ENCODE peak calls at places on chromosomes 13 and 19, in ten cellular contexts. J is CD4-positive, CD25-positive, alpha-beta regulatory T cell; R is mammary epithelial cell; I is CD8-positive, alpha-beta memory T cell; N is fibroblast of lung; F is naive thymus-derived CD4-positive, alpha-beta T cell; X is IMR-90; E is adipocyte; W is heart right ventricle; V is H1. C is an unnamed sample. For H3K27me3, the result is how much of the 10 kb centered on the place peaks cover.

GRCh38 chr13:81171065-81171647 is 830.2 kb upstream of the SPRY2 start:
- DNase-seq in J (no peak), V (no peak), X (no peak), I (no peak), F (no peak), E (peak), N (peak), R (peak), W (no peak), C (no peak)

GRCh38 chr19:46409146-46409545 is 4.2 kb downstream of the CCDC8 start:
- DNase-seq in I (no peak), J (no peak), R (no peak), W (no peak), E (no peak), X (no peak), N (no peak), F (no peak), V (no peak), C (no peak)

GRCh38 chr19:45558399-45558878 is 26.2 kb downstream of the OPA3 start:
- DNase-seq in N (peak), E (peak), J (peak), R (peak), V (no peak), F (peak), W (no peak), I (peak), X (peak), C (peak)

GRCh38 chr13:113747291-113747833 is 11.7 kb upstream of the TMEM255B start:
- DNase-seq in J (no peak), E (no peak), W (no peak), X (no peak), N (no peak), V (no peak), R (no peak), F (no peak), I (no peak), C (no peak)

GRCh38 chr19:16969127-16969526 is 57.5 kb downstream of the CPAMD8 start:
- DNase-seq in J (no peak), N (no peak), R (peak), I (no peak), V (no peak), X (no peak), W (no peak), E (no peak), F (no peak), C (no peak)

GRCh38 chr13:45092668-45093067 is 27.6 kb upstream of the GTF2F2 start:
- DNase-seq in V (no peak), E (peak), R (peak), X (no peak), I (no peak), J (no peak), F (no peak), W (no peak), N (no peak), C (no peak)

GRCh38 chr13:46126552-46127171 is 21.8 kb upstream of the CPB2 start:
- DNase-seq in N (peak), F (peak), W (peak), J (peak), I (peak), E (peak), V (peak), R (peak), X (peak), C (peak)

GRCh38 chr19:42285546-42285945 is 16.4 kb upstream of the PRR19 start:
- DNase-seq in F (no peak), N (no peak), V (no peak), E (peak), W (no peak), R (no peak), I (no peak), J (no peak), X (no peak), C (peak)

GRCh38 chr19:5369962-5370367 is 29.4 kb upstream of the PTPRS start:
- DNase-seq in J (no peak), V (peak), W (peak), R (no peak), E (peak), N (peak), I (peak), F (no peak), X (no peak), C (peak)

GRCh38 chr13:84645196-84646071 is 763.2 kb upstream of the SLITRK1 start:
- DNase-seq in J (no peak), I (no peak), W (no peak), R (no peak), F (no peak), X (peak), V (no peak), E (peak), N (no peak), C (no peak)

GRCh38 chr19:30344446-30345425 is 27.4 kb upstream of the ZNF536 start:
- DNase-seq in N (no peak), W (no peak), E (no peak), F (no peak), X (no peak), V (no peak), I (no peak), R (no peak), J (no peak), C (no peak)

GRCh38 chr19:8320564-8321066 is 560 bp downstream of the NDUFA7 start:
- DNase-seq in N (no peak), J (no peak), F (no peak), V (no peak), R (no peak), E (no peak), W (no peak), X (no peak), I (no peak), C (no peak)

GRCh38 chr13:22278336-22278929 is 607.6 kb downstream of the FGF9 start:
- DNase-seq in J (peak), E (no peak), X (peak), R (peak), W (peak), N (peak), V (peak), I (peak), F (peak), C (peak)

GRCh38 chr13:46295531-46296464 is 84.1 kb downstream of the LRRC63 start:
- DNase-seq in X (peak), W (no peak), I (peak), J (peak), E (peak), R (peak), V (no peak), N (peak), F (peak), C (peak)

GRCh38 chr19:55441692-55442321 is 1.3 kb downstream of the SHISA7 start:
- DNase-seq in R (no peak), N (no peak), E (no peak), X (no peak), I (no peak), V (no peak), W (no peak), F (no peak), J (no peak), C (no peak)
- H3K27me3 ChIP-seq in R (under half), N (under half), E (half or more), X (half or more), I (under half), V (half or more), W (half or more), F (under half), J (under half), C (under half)

DNA sequence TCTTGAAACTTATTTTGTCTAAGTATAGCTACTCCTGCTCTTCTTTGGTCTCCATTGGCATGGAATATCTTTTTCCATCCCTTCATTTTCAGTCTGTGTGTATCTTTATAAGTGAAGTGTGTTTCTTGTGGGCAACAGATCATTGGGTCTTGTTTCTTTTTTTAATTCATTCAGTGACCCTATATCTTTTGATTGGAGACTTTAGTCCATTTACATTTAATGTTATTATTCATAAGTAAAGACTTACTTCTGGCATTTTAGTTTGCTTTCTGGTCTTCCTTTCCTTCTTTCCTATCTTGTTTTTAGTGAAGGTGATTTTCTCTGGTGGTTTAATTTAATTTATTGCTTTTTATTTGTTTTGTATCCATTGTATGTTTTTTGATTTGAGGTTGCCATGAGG is 19.8 kb downstream of the CD70 start:
- DNase-seq in X (no peak), E (no peak), I (no peak), W (no peak), J (no peak), F (no peak), R (no peak), N (no peak), V (no peak), C (no peak)
- H3K4me3 ChIP-seq in X (no peak), E (no peak), I (no peak), W (no peak), J (no peak), F (no peak), R (no peak), N (no peak), V (no peak), C (no peak)

GRCh38 chr19:18777156-18777724 is 13.9 kb downstream of the COMP start:
- DNase-seq in R (no peak), J (no peak), N (no peak), I (no peak), E (no peak), W (no peak), X (no peak), F (no peak), V (no peak), C (no peak)
- H3K27me3 ChIP-seq in R (under half), J (under half), N (under half), I (under half), E (under half), W (under half), X (under half), F (under half), V (half or more), C (under half)

DNA sequence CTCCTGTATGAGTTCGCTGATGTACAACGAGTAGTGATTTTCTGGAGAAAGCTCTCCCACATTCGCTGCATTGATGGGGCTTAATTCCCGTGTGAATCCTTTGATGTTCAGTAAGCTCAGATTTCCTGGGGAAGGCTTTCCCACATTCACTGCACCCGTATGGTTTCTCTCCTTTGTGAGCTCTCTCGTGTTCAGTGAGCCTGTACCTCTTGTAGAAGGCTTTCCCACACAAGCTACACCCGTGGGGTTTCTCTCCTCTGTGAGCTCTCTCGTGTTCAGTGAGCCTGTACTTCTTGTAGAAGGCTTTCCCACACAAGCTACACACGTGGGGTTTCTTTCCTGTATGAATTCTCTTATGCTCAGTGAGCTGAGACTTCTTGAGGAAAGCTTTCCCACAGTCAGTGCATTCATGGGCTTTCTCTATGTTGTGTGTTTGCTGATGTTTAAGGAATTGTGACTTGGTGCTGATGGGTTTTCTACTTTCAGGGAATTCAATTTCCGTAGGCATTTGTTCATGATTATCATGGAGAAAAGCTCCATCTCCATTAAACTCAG is 3.5 kb upstream of the ZNF577 start:
- DNase-seq in R (no peak), I (no peak), N (peak), J (no peak), X (no peak), W (no peak), F (no peak), V (no peak), E (no peak), C (no peak)
- H3K4me3 ChIP-seq in R (no peak), I (peak), N (no peak), J (no peak), X (no peak), W (no peak), F (peak), V (no peak), E (peak), C (no peak)

GRCh38 chr19:39539519-39540332 is at the start of gene EID2:
- DNase-seq in I (peak), E (peak), J (peak), W (peak), X (peak), N (peak), R (peak), F (peak), V (no peak), C (peak)
- H3K27me3 ChIP-seq in I (under half), E (under half), J (under half), W (under half), X (under half), N (under half), R (under half), F (under half), V (under half), C (under half)

GRCh38 chr13:30371649-30372265 is 50.5 kb upstream of the UBE2L5 start:
- DNase-seq in X (peak), N (peak), V (no peak), J (peak), F (peak), E (peak), I (peak), W (no peak), R (peak), C (peak)
- H3K4me3 ChIP-seq in X (no peak), N (no peak), V (no peak), J (peak), F (peak), E (no peak), I (peak), W (no peak), R (no peak), C (peak)

DNA sequence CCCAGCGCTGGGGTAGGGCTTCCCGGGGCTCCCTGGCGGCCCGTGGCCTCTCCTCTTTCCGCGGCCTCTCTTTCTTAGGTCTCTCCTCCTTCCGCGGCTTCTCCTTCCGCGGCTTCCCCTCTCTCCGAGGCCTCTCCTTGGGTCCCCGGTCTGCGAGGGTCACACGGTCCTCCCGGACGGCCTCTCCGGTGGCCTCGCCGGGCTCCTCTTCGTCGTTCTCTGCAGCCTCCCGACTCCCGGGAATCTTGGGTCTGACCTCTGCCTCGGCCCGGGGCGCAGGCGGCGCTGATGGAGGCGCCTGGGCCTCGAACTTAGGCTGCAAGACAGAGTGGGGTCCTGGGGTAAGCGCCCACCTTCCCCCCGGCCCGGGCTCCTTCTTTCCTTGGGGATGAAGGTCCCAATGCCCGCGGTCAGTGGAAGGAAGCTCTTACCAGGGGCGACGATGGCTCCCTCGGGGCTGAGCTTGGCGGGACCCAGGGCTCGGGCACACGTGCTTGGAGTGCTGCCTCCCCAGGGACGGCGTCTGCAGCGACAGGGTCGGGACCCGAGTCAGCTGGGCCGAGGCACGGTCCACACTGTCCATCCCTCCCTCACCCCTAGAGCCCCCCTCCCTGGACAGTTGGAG is 3.5 kb downstream of the AMH start:
- DNase-seq in V (no peak), R (no peak), N (no peak), I (no peak), W (no peak), J (no peak), F (no peak), E (no peak), X (no peak), C (no peak)
- H3K27me3 ChIP-seq in V (under half), R (under half), N (under half), I (under half), W (half or more), J (under half), F (under half), E (under half), X (under half), C (under half)

DNA sequence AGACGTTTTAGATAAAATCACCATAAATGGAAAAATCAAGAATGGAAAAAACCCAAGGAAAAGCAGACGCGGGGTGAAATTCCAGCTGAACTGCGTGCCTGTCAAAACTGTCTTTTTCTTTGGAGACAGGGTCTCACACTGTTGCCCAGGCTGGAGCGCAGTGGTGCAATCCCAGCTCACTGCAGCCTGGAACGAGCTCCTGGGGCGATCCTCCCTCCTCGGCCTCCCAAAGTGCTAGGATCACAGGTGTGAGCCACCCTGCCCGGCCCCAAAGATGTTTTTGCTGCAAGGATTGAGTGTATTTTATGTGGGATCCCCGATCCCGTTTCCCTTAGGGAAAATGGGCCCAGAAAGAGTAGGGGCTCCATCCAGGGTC is 875 bp upstream of the PEAK3 start:
- DNase-seq in R (no peak), F (no peak), X (no peak), I (no peak), N (no peak), J (no peak), E (no peak), W (no peak), V (no peak), C (no peak)
- H3K4me3 ChIP-seq in R (no peak), F (no peak), X (no peak), I (no peak), N (no peak), J (no peak), E (no peak), W (peak), V (no peak), C (no peak)

C was measured in GM06990.